ENCODE peak calls at places on chromosomes 6 and 20, in ten cellular contexts. Y is type B pancreatic cell; K is occipital lobe; Q is mesendoderm; E is stimulated activated CD8-positive, alpha-beta memory T cell treated with anti-CD3 and anti-CD28 coated beads, Interleukin-4, amount 100 ng/mL, for 1 hour; J is GM06990; X is Karpas-422; D is renal cortical epithelial cell; B is HEK293T; A is NCI-H2081. P is an unnamed sample.
A peak's percentile ranks its signal among the peaks of the same experiment; 100 is the strongest.

GRCh38 chr6:129852257-129852858 is 8.8 kb downstream of the TMEM244 start:
- DNase-seq in Y (no peak), K (no peak), Q (no peak), E (no peak), J (no peak), X (no peak), D (no peak), B (no peak), A (no peak), P (no peak)

GRCh38 chr20:36573798-36574277 is 441 bp downstream of the TGIF2 start:
- DNase-seq in Y (peak; percentile 77), K (no peak), Q (no peak), E (no peak), J (peak; percentile 55), X (peak; percentile 80), D (no peak), B (no peak), A (no peak), P (no peak)

GRCh38 chr6:73339340-73339739 is 14.7 kb downstream of the DPPA5 start:
- DNase-seq in Y (no peak), K (no peak), Q (peak; percentile 48), E (no peak), J (no peak), X (no peak), D (peak; percentile 3), B (peak; percentile 20), A (no peak), P (no peak)

GRCh38 chr6:25959890-25960531 is 2.6 kb upstream of the TRIM38 start:
- DNase-seq in Y (no peak), K (no peak), Q (no peak), E (no peak), J (no peak), X (no peak), D (peak; percentile 34), B (no peak), A (no peak), P (no peak)

GRCh38 chr6:106141441-106142237 is 55.5 kb downstream of the PRDM1 start:
- DNase-seq in Y (no peak), K (no peak), Q (no peak), E (no peak), J (peak; percentile 77), X (peak; percentile 61), D (peak; percentile 46), B (no peak), A (no peak), P (no peak)

GRCh38 chr6:42251911-42252637 is 34.4 kb upstream of the MRPS10 start:
- DNase-seq in Y (no peak), K (no peak), Q (no peak), E (no peak), J (no peak), X (no peak), D (peak; percentile 77), B (no peak), A (peak; percentile 54), P (no peak)

GRCh38 chr6:15312500-15312899 is 66.6 kb downstream of the JARID2 start:
- DNase-seq in Y (no peak), K (no peak), Q (no peak), E (no peak), J (no peak), X (no peak), D (peak; percentile 78), B (no peak), A (no peak), P (no peak)

GRCh38 chr20:48298851-48299484 is 513.7 kb upstream of the SULF2 start:
- DNase-seq in Y (no peak), K (no peak), Q (peak; percentile 88), E (no peak), J (no peak), X (no peak), D (peak; percentile 93), B (no peak), A (peak; percentile 80), P (no peak)

GRCh38 chr20:1185781-1186334 is 1.1 kb upstream of the TMEM74B start:
- DNase-seq in Y (no peak), K (peak; percentile 10), Q (peak; percentile 82), E (no peak), J (no peak), X (peak; percentile 82), D (peak; percentile 5), B (peak; percentile 81), A (peak; percentile 37), P (no peak)

GRCh38 chr6:47146426-47147174 is 104.5 kb upstream of the ADGRF1 start:
- DNase-seq in Y (no peak), K (no peak), Q (peak; percentile 57), E (no peak), J (no peak), X (no peak), D (peak; percentile 67), B (no peak), A (no peak), P (no peak)

GRCh38 chr20:20002101-20002998 is 14.8 kb upstream of the NAA20 start:
- DNase-seq in Y (no peak), K (no peak), Q (no peak), E (no peak), J (no peak), X (no peak), D (no peak), B (no peak), A (no peak), P (no peak)

GRCh38 chr6:128767150-128767549 is 115.8 kb upstream of the LAMA2 start:
- DNase-seq in Y (no peak), K (no peak), Q (no peak), E (no peak), J (no peak), X (no peak), D (no peak), B (no peak), A (no peak), P (no peak)

GRCh38 chr6:161383951-161384350 is 110.1 kb upstream of the AGPAT4 start:
- DNase-seq in Y (no peak), K (no peak), Q (no peak), E (no peak), J (no peak), X (no peak), D (no peak), B (no peak), A (no peak), P (no peak)

GRCh38 chr20:61569836-61570235 is 317.8 kb downstream of the CDH4 start:
- DNase-seq in Y (no peak), K (no peak), Q (no peak), E (no peak), J (no peak), X (no peak), D (peak; percentile 34), B (no peak), A (no peak), P (no peak)

GRCh38 chr6:56366112-56366852 is 118.9 kb upstream of the COL21A1 start:
- DNase-seq in Y (no peak), K (no peak), Q (peak; percentile 36), E (no peak), J (no peak), X (no peak), D (no peak), B (no peak), A (no peak), P (no peak)

GRCh38 chr20:11032611-11033010 is 358.8 kb upstream of the JAG1 start:
- DNase-seq in Y (no peak), K (no peak), Q (peak; percentile 57), E (no peak), J (no peak), X (no peak), D (no peak), B (no peak), A (no peak), P (no peak)

GRCh38 chr6:45479834-45480696 is 102.3 kb upstream of the SUPT3H start:
- DNase-seq in Y (no peak), K (no peak), Q (no peak), E (no peak), J (peak; percentile 25), X (no peak), D (peak; percentile 84), B (no peak), A (no peak), P (peak; percentile 65)

GRCh38 chr20:40869416-40870147 is 159.0 kb upstream of the TOP1 start:
- DNase-seq in Y (no peak), K (no peak), Q (no peak), E (no peak), J (no peak), X (no peak), D (no peak), B (no peak), A (no peak), P (no peak)

GRCh38 chr6:96202571-96202970 is 186.8 kb downstream of the FUT9 start:
- DNase-seq in Y (no peak), K (no peak), Q (no peak), E (no peak), J (no peak), X (no peak), D (no peak), B (no peak), A (no peak), P (no peak)

GRCh38 chr6:130525378-130525777 is 159.6 kb downstream of the TMEM200A start:
- DNase-seq in Y (no peak), K (no peak), Q (no peak), E (no peak), J (no peak), X (no peak), D (no peak), B (no peak), A (no peak), P (no peak)

GRCh38 chr6:5260111-5260620 is 584 bp downstream of the LYRM4 start:
- DNase-seq in Y (peak; percentile 78), K (peak; percentile 70), Q (peak; percentile 81), E (peak; percentile 57), J (peak; percentile 72), X (peak; percentile 92), D (peak; percentile 56), B (peak; percentile 76), A (peak; percentile 74), P (no peak)

GRCh38 chr6:42417641-42418112 is 34.0 kb downstream of the TRERF1 start:
- DNase-seq in Y (no peak), K (no peak), Q (no peak), E (peak; percentile 18), J (no peak), X (peak; percentile 54), D (peak; percentile 35), B (no peak), A (no peak), P (no peak)